ENCODE peak calls at places on chromosomes 6 and 20, in five cellular contexts. One of them, this sample, is unnamed.

GRCh38 chr6:44058617-44059358 is 68.5 kb downstream of the MRPL14 start:
- DNase-seq in fibroblast of mammary gland: peak
- DNase-seq in A549: peak
- DNase-seq in transverse colon: peak
- DNase-seq in astrocyte: peak
- DNase-seq in this sample: no peak

GRCh38 chr6:17984822-17985660 is 2.4 kb downstream of the KIF13A start:
- DNase-seq in A549: no peak
- DNase-seq in transverse colon: no peak
- DNase-seq in astrocyte: no peak
- DNase-seq in fibroblast of mammary gland: peak
- DNase-seq in this sample: no peak

GRCh38 chr20:830011-830521 is 3.4 kb upstream of the FAM110A start:
- DNase-seq in fibroblast of mammary gland: peak
- DNase-seq in astrocyte: no peak
- DNase-seq in A549: no peak
- DNase-seq in transverse colon: no peak
- DNase-seq in this sample: no peak

GRCh38 chr20:25269057-25269832 is 21.4 kb downstream of the PYGB start:
- DNase-seq in astrocyte: no peak
- DNase-seq in A549: no peak
- DNase-seq in transverse colon: no peak
- DNase-seq in fibroblast of mammary gland: no peak
- DNase-seq in this sample: no peak

GRCh38 chr6:29827579-29828470 is at the start of gene HLA-G:
- DNase-seq in astrocyte: no peak
- DNase-seq in transverse colon: no peak
- DNase-seq in fibroblast of mammary gland: no peak
- DNase-seq in A549: no peak
- DNase-seq in this sample: no peak

GRCh38 chr20:10708342-10709185 is 34.8 kb upstream of the JAG1 start:
- DNase-seq in transverse colon: no peak
- DNase-seq in fibroblast of mammary gland: peak
- DNase-seq in astrocyte: peak
- DNase-seq in A549: peak
- DNase-seq in this sample: no peak

GRCh38 chr6:44522871-44523270 is 135.4 kb downstream of the CDC5L start:
- DNase-seq in transverse colon: no peak
- DNase-seq in astrocyte: no peak
- DNase-seq in fibroblast of mammary gland: no peak
- DNase-seq in A549: no peak
- DNase-seq in this sample: no peak

GRCh38 chr6:159127701-159128100 is 41.5 kb upstream of the FNDC1 start:
- DNase-seq in A549: no peak
- DNase-seq in astrocyte: no peak
- DNase-seq in fibroblast of mammary gland: no peak
- DNase-seq in transverse colon: no peak
- DNase-seq in this sample: no peak

GRCh38 chr20:3681931-3682820 is at the start of gene ADAM33:
- DNase-seq in astrocyte: no peak
- DNase-seq in fibroblast of mammary gland: peak
- DNase-seq in A549: no peak
- DNase-seq in transverse colon: peak
- DNase-seq in this sample: peak

GRCh38 chr6:105292689-105293339 is 110.1 kb downstream of the PREP start:
- DNase-seq in astrocyte: no peak
- DNase-seq in fibroblast of mammary gland: no peak
- DNase-seq in transverse colon: no peak
- DNase-seq in A549: no peak
- DNase-seq in this sample: no peak

GRCh38 chr6:127539292-127539691 is 20.2 kb upstream of the MTCL3 start:
- DNase-seq in A549: no peak
- DNase-seq in astrocyte: peak
- DNase-seq in transverse colon: no peak
- DNase-seq in fibroblast of mammary gland: peak
- DNase-seq in this sample: no peak
- TF ChIP-seq CTCF in A549: peak
- TF ChIP-seq CTCF in astrocyte: peak
- TF ChIP-seq CTCF in transverse colon: peak
- TF ChIP-seq CTCF in fibroblast of mammary gland: peak
- TF ChIP-seq CTCF in this sample: no peak

DNA sequence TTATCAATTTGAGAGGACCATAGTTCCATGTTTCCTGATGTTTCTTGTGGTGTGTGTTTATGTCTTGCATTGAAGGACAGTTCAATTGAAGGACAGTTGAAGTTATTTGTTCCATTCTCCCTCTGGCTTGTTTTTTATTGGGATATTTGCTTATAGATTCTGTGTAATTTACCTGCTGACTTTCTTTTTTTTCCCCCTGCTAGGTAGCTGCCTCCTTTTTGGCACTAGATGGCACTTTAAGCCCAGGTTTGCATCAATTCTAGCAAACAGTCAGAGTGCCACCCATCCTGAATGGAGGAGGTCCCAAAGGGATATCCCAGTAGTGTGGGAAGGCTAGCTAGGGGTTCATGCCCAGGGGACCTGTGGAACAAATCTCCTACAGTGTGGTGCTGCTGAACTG is 78.1 kb downstream of the CFAP61 start:
- DNase-seq in A549: no peak
- DNase-seq in astrocyte: no peak
- DNase-seq in transverse colon: no peak
- DNase-seq in fibroblast of mammary gland: peak
- DNase-seq in this sample: no peak
- TF ChIP-seq CTCF in A549: peak
- TF ChIP-seq CTCF in astrocyte: no peak
- TF ChIP-seq CTCF in transverse colon: no peak
- TF ChIP-seq CTCF in fibroblast of mammary gland: peak
- TF ChIP-seq CTCF in this sample: no peak

GRCh38 chr6:31865205-31866118 is 2.8 kb upstream of the NEU1 start:
- DNase-seq in fibroblast of mammary gland: no peak
- DNase-seq in transverse colon: no peak
- DNase-seq in astrocyte: peak
- DNase-seq in A549: no peak
- DNase-seq in this sample: no peak

GRCh38 chr6:31871068-31871659 is 7.6 kb downstream of the SLC44A4 start:
- DNase-seq in astrocyte: peak
- DNase-seq in A549: no peak
- DNase-seq in fibroblast of mammary gland: peak
- DNase-seq in transverse colon: no peak
- DNase-seq in this sample: no peak

GRCh38 chr6:31874836-31875572 is 3.8 kb downstream of the SLC44A4 start:
- DNase-seq in fibroblast of mammary gland: no peak
- DNase-seq in transverse colon: no peak
- DNase-seq in A549: no peak
- DNase-seq in astrocyte: no peak
- DNase-seq in this sample: no peak

GRCh38 chr6:31874084-31874670 is 4.6 kb downstream of the SLC44A4 start:
- DNase-seq in transverse colon: no peak
- DNase-seq in A549: no peak
- DNase-seq in fibroblast of mammary gland: no peak
- DNase-seq in astrocyte: no peak
- DNase-seq in this sample: no peak

DNA sequence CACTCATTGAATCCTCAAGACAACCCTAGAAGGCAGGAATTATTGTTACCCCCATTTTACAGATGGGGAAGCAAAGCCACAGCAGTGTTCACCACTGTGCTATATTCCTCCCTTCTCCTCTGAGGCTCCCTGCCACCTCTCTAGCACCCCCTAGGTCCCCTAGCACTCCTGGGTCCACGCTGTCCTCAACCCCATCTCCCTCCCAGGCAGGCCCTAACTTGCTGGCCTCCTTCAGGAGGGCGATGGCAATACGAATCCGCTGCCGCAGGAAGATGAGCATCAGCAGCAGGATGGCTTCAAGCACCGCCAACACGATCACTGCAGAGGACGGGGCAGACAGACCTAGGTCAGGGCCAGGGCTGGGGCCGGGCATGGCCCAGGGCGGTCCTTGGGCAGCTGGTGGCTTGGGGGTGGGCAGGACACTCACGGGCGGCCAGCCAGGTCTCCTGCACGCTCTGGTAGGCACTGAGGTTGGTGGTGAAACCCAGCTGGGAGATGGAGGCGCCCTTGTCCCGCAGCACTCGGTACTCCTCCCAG is 7.8 kb upstream of the NEU1 start:
- DNase-seq in A549: no peak
- DNase-seq in astrocyte: no peak
- DNase-seq in fibroblast of mammary gland: no peak
- DNase-seq in transverse colon: no peak
- DNase-seq in this sample: no peak
- TF ChIP-seq CTCF in A549: no peak
- TF ChIP-seq CTCF in astrocyte: no peak
- TF ChIP-seq CTCF in fibroblast of mammary gland: no peak
- TF ChIP-seq CTCF in transverse colon: no peak
- TF ChIP-seq CTCF in this sample: no peak

DNA sequence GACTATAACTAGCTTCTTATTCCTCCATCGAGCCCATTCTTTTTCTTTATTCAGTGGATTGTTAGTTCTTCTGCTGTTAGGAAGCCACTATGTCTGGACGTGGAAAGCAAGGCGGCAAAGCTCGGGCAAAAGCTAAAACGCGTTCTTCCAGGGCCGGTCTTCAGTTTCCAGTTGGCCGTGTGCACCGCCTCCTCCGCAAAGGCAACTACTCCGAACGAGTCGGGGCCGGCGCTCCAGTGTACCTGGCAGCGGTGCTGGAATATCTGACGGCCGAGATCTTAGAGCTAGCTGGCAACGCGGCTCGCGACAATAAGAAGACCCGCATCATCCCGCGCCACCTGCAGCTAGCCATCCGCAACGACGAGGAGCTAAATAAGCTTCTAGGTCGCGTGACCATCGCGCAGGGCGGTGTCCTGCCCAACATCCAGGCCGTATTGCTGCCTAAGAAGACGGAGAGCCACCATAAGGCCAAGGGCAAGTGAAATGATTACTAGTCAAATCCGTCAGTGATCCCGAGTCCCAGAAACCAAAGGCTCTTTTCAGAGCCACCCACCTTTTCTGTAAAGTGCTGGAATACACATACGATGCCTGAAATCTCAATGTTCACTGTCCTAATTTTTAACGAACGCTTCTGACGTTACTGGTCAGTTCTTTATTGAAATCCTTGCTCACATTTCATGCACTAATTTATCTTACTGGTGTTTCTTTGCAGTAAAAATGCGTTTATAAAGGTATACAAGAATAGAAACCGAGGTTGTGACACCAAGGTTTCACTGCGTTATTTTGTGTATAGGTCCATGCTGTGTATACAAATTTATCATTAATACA is 129.9 kb downstream of the HFE start:
- DNase-seq in astrocyte: peak
- DNase-seq in A549: no peak
- DNase-seq in fibroblast of mammary gland: peak
- DNase-seq in transverse colon: peak
- DNase-seq in this sample: peak
- TF ChIP-seq CTCF in astrocyte: peak
- TF ChIP-seq CTCF in A549: no peak
- TF ChIP-seq CTCF in fibroblast of mammary gland: peak
- TF ChIP-seq CTCF in transverse colon: peak
- TF ChIP-seq CTCF in this sample: peak

GRCh38 chr6:4788953-4789584 is 12.9 kb downstream of the CDYL start:
- DNase-seq in fibroblast of mammary gland: no peak
- DNase-seq in astrocyte: no peak
- DNase-seq in transverse colon: peak
- DNase-seq in A549: no peak
- DNase-seq in this sample: no peak
- TF ChIP-seq CTCF in fibroblast of mammary gland: no peak
- TF ChIP-seq CTCF in astrocyte: no peak
- TF ChIP-seq CTCF in transverse colon: no peak
- TF ChIP-seq CTCF in A549: no peak
- TF ChIP-seq CTCF in this sample: no peak